ENCODE peak calls at places on chromosomes 3 and 15, in six cellular contexts. X, S, Y, U, V and D are unnamed samples.

GRCh38 chr3:141266797-141267555 is 35.4 kb downstream of the PXYLP1 start:
- DNase-seq in X (no peak), S (no peak), Y (no peak), U (no peak), V (no peak), D (no peak)

GRCh38 chr15:36905908-36906307 is 194.4 kb downstream of the MEIS2 start:
- DNase-seq in X (no peak), S (no peak), Y (no peak), U (no peak), V (no peak), D (no peak)

GRCh38 chr3:171556133-171556532 is 95.9 kb upstream of the TNIK start:
- DNase-seq in X (peak; percentile 51), S (no peak), Y (no peak), U (no peak), V (no peak), D (no peak)

GRCh38 chr15:63933522-63933921 is 99.8 kb upstream of the HERC1 start:
- DNase-seq in X (no peak), S (no peak), Y (no peak), U (no peak), V (no peak), D (no peak)

GRCh38 chr15:78051622-78052405 is 25.7 kb downstream of the TBC1D2B start:
- DNase-seq in X (no peak), S (no peak), Y (no peak), U (no peak), V (no peak), D (peak; percentile 73)

GRCh38 chr3:44893097-44893496 is 18.7 kb downstream of the TGM4 start:
- DNase-seq in X (no peak), S (no peak), Y (no peak), U (no peak), V (no peak), D (no peak)

GRCh38 chr3:195558602-195559001 is 15.5 kb upstream of the PPP1R2 start:
- DNase-seq in X (no peak), S (no peak), Y (no peak), U (peak; percentile 49), V (no peak), D (peak; percentile 34)

GRCh38 chr3:24272408-24272807 is 222.2 kb downstream of the THRB start:
- DNase-seq in X (no peak), S (no peak), Y (no peak), U (no peak), V (no peak), D (no peak)

GRCh38 chr3:153219147-153219546 is 57.1 kb downstream of the RAP2B start:
- DNase-seq in X (no peak), S (no peak), Y (no peak), U (no peak), V (no peak), D (no peak)

GRCh38 chr15:40226739-40227138 is 12.1 kb upstream of the PAK6 start:
- DNase-seq in X (no peak), S (no peak), Y (no peak), U (no peak), V (no peak), D (no peak)
- H3K9me3 ChIP-seq in X (no peaks in the 10 kb centered on the region), S (no peaks in the 10 kb centered on the region), Y (no peaks in the 10 kb centered on the region), U (no peaks in the 10 kb centered on the region), V (no peaks in the 10 kb centered on the region), D (no peaks in the 10 kb centered on the region)

GRCh38 chr3:122067214-122067550 is 12.0 kb downstream of the CD86 start:
- DNase-seq in X (no peak), S (no peak), Y (no peak), U (no peak), V (no peak), D (peak; percentile 25)
- TF ChIP-seq POLR2A in X (no peak), S (no peak), Y (no peak), U (no peak), V (no peak), D (no peak)

DNA sequence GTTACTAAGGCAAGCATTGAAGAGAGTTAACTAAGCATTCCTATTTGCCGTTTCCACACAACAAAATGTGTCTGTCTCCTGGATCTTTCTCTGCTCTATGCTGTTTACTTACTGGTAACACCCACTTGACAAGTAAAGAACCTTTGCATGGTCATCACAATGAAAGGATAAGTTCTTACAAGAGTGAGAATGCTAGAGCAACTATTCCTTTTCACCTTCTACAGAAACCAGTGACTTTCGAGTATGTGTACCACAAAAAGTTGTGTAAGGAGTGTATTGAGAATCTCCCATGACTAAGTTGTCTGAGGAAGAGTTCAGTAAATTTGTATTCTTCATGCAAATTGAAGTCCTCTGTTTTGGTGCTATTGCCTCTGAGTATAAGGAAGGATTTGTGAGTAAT is 10.8 kb downstream of the TIPARP start:
- DNase-seq in X (no peak), S (no peak), Y (no peak), U (no peak), V (no peak), D (no peak)
- H3K27ac ChIP-seq in X (no peak overlapping the region), S (peak overlapping the region; percentile 14), Y (peak overlapping the region; percentile 4), U (peak overlapping the region; percentile 4), V (peak overlapping the region; percentile 69), D (no peak overlapping the region)

DNA sequence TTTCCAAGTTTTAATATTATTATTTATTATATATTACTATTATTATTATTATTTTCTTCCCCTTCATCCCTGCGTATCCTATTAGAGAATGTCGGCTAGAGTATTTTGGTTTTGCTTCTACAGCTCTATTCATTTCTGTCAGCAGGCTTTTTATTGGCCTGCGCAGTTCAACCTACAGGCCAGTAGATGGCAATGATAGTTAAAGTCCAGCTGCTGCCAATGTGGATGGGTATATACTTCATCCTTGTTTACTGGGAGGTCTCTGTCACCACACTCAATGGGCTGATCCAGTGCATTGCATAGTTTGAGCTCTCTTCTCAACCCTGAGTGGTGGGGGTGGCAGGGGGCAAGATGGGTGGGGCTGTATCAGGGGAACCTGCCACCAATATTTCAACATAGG is 799.8 kb downstream of the NSUN3 start:
- DNase-seq in X (peak; percentile 52), S (no peak), Y (no peak), U (peak; percentile 25), V (no peak), D (no peak)
- H3K9me3 ChIP-seq in X (no peaks in the 10 kb centered on the region), S (peaks cover 14% of the 10 kb centered on the region), Y (no peaks in the 10 kb centered on the region), U (peaks cover 32% of the 10 kb centered on the region), V (peaks cover 32% of the 10 kb centered on the region), D (peaks cover 11% of the 10 kb centered on the region)

GRCh38 chr15:90904746-90905145 is 1.6 kb downstream of the MAN2A2 start:
- DNase-seq in X (no peak), S (no peak), Y (no peak), U (no peak), V (no peak), D (no peak)

GRCh38 chr15:90903733-90904536 is 833 bp downstream of the MAN2A2 start:
- DNase-seq in X (peak; percentile 46), S (no peak), Y (no peak), U (peak; percentile 64), V (peak; percentile 69), D (peak; percentile 39)

GRCh38 chr15:90901799-90902655 is 1.1 kb upstream of the MAN2A2 start:
- DNase-seq in X (peak; percentile 87), S (peak; percentile 95), Y (peak; percentile 59), U (peak; percentile 64), V (peak; percentile 94), D (peak; percentile 82)

GRCh38 chr15:90902996-90903732 is at the start of gene MAN2A2:
- DNase-seq in X (peak; percentile 53), S (peak; percentile 94), Y (no peak), U (peak; percentile 15), V (peak; percentile 96), D (peak; percentile 91)

GRCh38 chr15:90902656-90902995 is 476 bp upstream of the MAN2A2 start:
- DNase-seq in X (no peak), S (peak; percentile 93), Y (no peak), U (no peak), V (no peak), D (no peak)
- TF ChIP-seq POLR2A in X (no peak), S (no peak), Y (peak; percentile 10), U (no peak), V (peak; percentile 11), D (no peak)